ENCODE peak calls at places on chromosomes 3 and 15, in six cellular contexts. S is Peyer's patch, W is tibial artery, A is vagina, D is PC-3, V is K562. F is an unnamed sample.

GRCh38 chr3:42228796-42229195 is 37.2 kb downstream of the CCK start:
- DNase-seq in D (peak; percentile 74), V (no peak), A (no peak), W (no peak), S (no peak), F (no peak)

GRCh38 chr3:134974621-134975020 is 179.6 kb downstream of the EPHB1 start:
- DNase-seq in V (no peak), S (no peak), A (no peak), D (no peak), W (no peak), F (peak; percentile 22)

GRCh38 chr3:134033315-134033996 is 3.7 kb upstream of the SLCO2A1 start:
- DNase-seq in V (no peak), W (no peak), A (no peak), S (no peak), D (no peak), F (no peak)

GRCh38 chr15:75921732-75922703 is 18.3 kb downstream of the FBXO22 start:
- DNase-seq in D (peak; percentile 50), A (no peak), W (peak; percentile 44), S (no peak), V (no peak), F (peak; percentile 51)

GRCh38 chr15:91890614-91891013 is 37.1 kb downstream of the SLCO3A1 start:
- DNase-seq in W (no peak), S (no peak), V (no peak), D (peak; percentile 77), A (no peak), F (no peak)

GRCh38 chr15:60223161-60223560 is 174.6 kb downstream of the ANXA2 start:
- DNase-seq in D (peak; percentile 48), A (no peak), S (no peak), W (no peak), V (no peak), F (no peak)

GRCh38 chr15:69824075-69824876 is 273.4 kb downstream of the TLE3 start:
- DNase-seq in W (no peak), V (no peak), A (no peak), D (no peak), S (no peak), F (no peak)

GRCh38 chr3:142134799-142135325 is 14.5 kb downstream of the TFDP2 start:
- DNase-seq in D (no peak), W (no peak), V (no peak), A (no peak), S (no peak), F (no peak)

GRCh38 chr3:62874398-62875102 is 666 bp downstream of the CADPS start:
- DNase-seq in D (no peak), A (no peak), S (no peak), W (no peak), V (no peak), F (no peak)

GRCh38 chr15:39582286-39582976 is 1.6 kb downstream of the THBS1 start:
- DNase-seq in A (no peak), D (peak; percentile 17), W (no peak), S (no peak), V (no peak), F (no peak)

GRCh38 chr15:71732636-71733035 is 77.7 kb upstream of the NR2E3 start:
- DNase-seq in D (no peak), A (no peak), V (no peak), W (no peak), S (no peak), F (no peak)

GRCh38 chr3:15903164-15903563 is 105.4 kb upstream of the ANKRD28 start:
- DNase-seq in W (peak; percentile 79), S (no peak), V (no peak), A (no peak), D (no peak), F (no peak)

GRCh38 chr3:126618021-126618420 is 36.9 kb downstream of the TXNRD3 start:
- DNase-seq in S (no peak), V (no peak), D (no peak), A (no peak), W (no peak), F (no peak)

GRCh38 chr3:129004639-129005295 is 3.7 kb downstream of the EFCC1 start:
- DNase-seq in W (no peak), S (no peak), D (no peak), A (no peak), V (no peak), F (no peak)

GRCh38 chr15:49155834-49156627 is 632 bp upstream of the COPS2 start:
- DNase-seq in S (no peak), V (no peak), A (no peak), D (peak; percentile 25), W (no peak), F (peak; percentile 47)

GRCh38 chr3:177438596-177439220 is 241.4 kb upstream of the TBL1XR1 start:
- DNase-seq in A (no peak), W (no peak), S (no peak), V (no peak), D (peak; percentile 28), F (no peak)

GRCh38 chr3:76044601-76045600 is 259.6 kb upstream of the ZNF717 start:
- DNase-seq in D (peak; percentile 69), A (no peak), W (peak; percentile 26), V (peak; percentile 4), S (no peak), F (peak; percentile 55)

GRCh38 chr15:96330064-96330449 is 443 bp upstream of the NR2F2 start:
- DNase-seq in W (peak; percentile 64), V (no peak), D (peak; percentile 81), A (no peak), S (no peak), F (peak; percentile 59)

GRCh38 chr3:48738144-48738536 is 21.1 kb upstream of the IP6K2 start:
- DNase-seq in V (no peak), W (no peak), D (no peak), A (no peak), S (no peak), F (no peak)

GRCh38 chr3:51777985-51778384 is 1.1 kb downstream of the IQCF6 start:
- DNase-seq in W (no peak), D (peak; percentile 5), V (no peak), S (no peak), A (no peak), F (no peak)

GRCh38 chr3:78846688-78847087 is 921.1 kb downstream of the ROBO1 start:
- DNase-seq in S (no peak), D (peak; percentile 27), A (no peak), V (no peak), W (no peak), F (no peak)

GRCh38 chr15:42456971-42457370 is 34.0 kb downstream of the ZNF106 start:
- DNase-seq in A (no peak), V (no peak), W (peak; percentile 32), S (no peak), D (no peak), F (no peak)

GRCh38 chr3:30952786-30953185 is 58.3 kb upstream of the GADL1 start:
- DNase-seq in S (no peak), V (no peak), A (no peak), D (no peak), W (no peak), F (no peak)

GRCh38 chr3:124774305-124774673 is 44.0 kb downstream of the UMPS start:
- DNase-seq in A (no peak), V (no peak), S (no peak), D (peak; percentile 56), W (peak; percentile 32), F (peak; percentile 31)

GRCh38 chr3:161066926-161067325 is 38.2 kb downstream of the B3GALNT1 start:
- DNase-seq in W (no peak), D (no peak), A (no peak), V (no peak), S (no peak), F (no peak)

GRCh38 chr3:156472150-156472549 is 82.8 kb downstream of the SSR3 start:
- DNase-seq in D (peak; percentile 11), S (no peak), V (no peak), A (no peak), W (no peak), F (no peak)
- TF ChIP-seq CTCF in D (peak; percentile 42), S (peak; percentile 19), V (peak; percentile 19), A (no peak), W (no peak), F (no peak)

GRCh38 chr3:154901263-154901662 is 178.9 kb upstream of the MME start:
- DNase-seq in V (no peak), S (no peak), A (no peak), W (no peak), D (no peak), F (no peak)

GRCh38 chr3:154898398-154898797 is 181.7 kb upstream of the MME start:
- DNase-seq in S (no peak), V (no peak), D (no peak), W (no peak), A (no peak), F (no peak)

GRCh38 chr3:154900777-154901176 is 179.3 kb upstream of the MME start:
- DNase-seq in D (no peak), V (no peak), A (no peak), W (no peak), S (no peak), F (no peak)

GRCh38 chr3:154898916-154899315 is 181.2 kb upstream of the MME start:
- DNase-seq in V (no peak), A (no peak), D (no peak), S (no peak), W (no peak), F (no peak)

DNA sequence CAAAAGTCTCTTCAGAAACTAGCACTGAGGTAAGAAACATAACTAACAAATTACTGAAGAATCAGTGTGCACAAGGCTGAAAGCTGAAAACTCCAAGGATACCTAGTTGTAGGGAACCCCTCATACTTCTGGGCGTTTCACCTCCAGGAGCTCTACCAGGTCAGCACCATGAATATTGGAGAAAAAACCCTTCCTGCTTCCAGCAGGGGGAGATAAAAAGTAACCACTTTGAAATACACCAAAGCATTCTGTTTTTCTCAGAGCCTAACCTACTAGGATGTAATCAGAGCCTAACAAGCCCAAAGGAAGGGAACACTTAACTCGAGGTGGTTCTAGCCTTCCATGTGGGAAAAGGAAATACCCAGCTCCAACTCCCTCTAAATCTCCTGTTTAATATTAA is 175.8 kb upstream of the MME start:
- DNase-seq in S (no peak), W (no peak), A (no peak), D (peak; percentile 53), V (no peak), F (no peak)
- TF ChIP-seq CTCF in S (peak; percentile 50), W (no peak), A (no peak), D (peak; percentile 69), V (peak; percentile 31), F (peak; percentile 43)

GRCh38 chr15:68495221-68495950 is 63.4 kb upstream of the ITGA11 start:
- DNase-seq in W (no peak), S (no peak), V (no peak), A (no peak), D (no peak), F (no peak)

GRCh38 chr15:68493629-68494028 is 61.7 kb upstream of the ITGA11 start:
- DNase-seq in D (no peak), V (no peak), W (no peak), A (no peak), S (no peak), F (no peak)

GRCh38 chr15:68492855-68493254 is 60.9 kb upstream of the ITGA11 start:
- DNase-seq in V (no peak), S (no peak), A (no peak), D (no peak), W (peak; percentile 70), F (no peak)

GRCh38 chr15:68495981-68496705 is 64.2 kb upstream of the ITGA11 start:
- DNase-seq in D (no peak), V (no peak), A (peak; percentile 37), S (no peak), W (no peak), F (no peak)

GRCh38 chr15:68494573-68495105 is 62.7 kb upstream of the ITGA11 start:
- DNase-seq in S (no peak), D (no peak), V (no peak), A (no peak), W (no peak), F (no peak)
- TF ChIP-seq CTCF in S (no peak), D (no peak), V (no peak), A (no peak), W (no peak), F (no peak)

GRCh38 chr3:180678231-180678630 is 1.1 kb downstream of the CCDC39 start:
- DNase-seq in S (no peak), W (no peak), A (no peak), V (no peak), D (no peak), F (no peak)
- TF ChIP-seq CTCF in S (no peak), W (no peak), A (no peak), V (no peak), D (no peak), F (no peak)

F was measured in endothelial cell.